ENCODE peak calls at places on chromosomes 1 and 21, in ten cellular contexts. B, E, C, G, K, J, H, F, A and T are unnamed samples. For H3K27me3, the result is how much of the 10 kb centered on the place peaks cover.

GRCh38 chr1:225890346-225891228 is 1.6 kb upstream of the LEFTY1 start:
- DNase-seq in G (no peak), K (no peak), J (no peak), C (no peak), H (no peak), F (no peak), E (peak), B (no peak), A (no peak), T (no peak)

GRCh38 chr1:226786550-226786949 is 47.5 kb upstream of the ITPKB start:
- DNase-seq in B (no peak), G (no peak), C (no peak), F (no peak), E (no peak), A (no peak), K (no peak), J (no peak), H (no peak), T (no peak)

GRCh38 chr1:116375884-116376733 is 3.1 kb downstream of the ATP1A1 start:
- DNase-seq in K (peak), E (peak), G (peak), B (peak), H (peak), A (peak), F (peak), C (peak), J (peak), T (peak)

GRCh38 chr1:149879556-149879955 is 19.8 kb upstream of the BOLA1 start:
- DNase-seq in G (no peak), K (no peak), B (no peak), J (no peak), A (no peak), H (no peak), E (no peak), F (no peak), C (no peak), T (no peak)

GRCh38 chr21:38796426-38796825 is 9.3 kb upstream of the ETS2 start:
- DNase-seq in J (no peak), E (peak), C (no peak), F (no peak), B (no peak), G (peak), K (no peak), H (no peak), A (no peak), T (no peak)

GRCh38 chr1:1462318-1462966 is 9.1 kb upstream of the ATAD3B start:
- DNase-seq in C (no peak), J (no peak), F (no peak), A (peak), G (no peak), K (no peak), B (no peak), H (no peak), E (peak), T (no peak)

GRCh38 chr1:22402336-22403053 is 49.2 kb upstream of the ZBTB40 start:
- DNase-seq in G (no peak), F (no peak), K (no peak), E (peak), C (no peak), B (no peak), H (no peak), A (no peak), J (no peak), T (no peak)

GRCh38 chr1:68112835-68113243 is 62.4 kb upstream of the DIRAS3 start:
- DNase-seq in G (peak), J (no peak), A (peak), B (no peak), H (no peak), K (no peak), F (no peak), C (no peak), E (peak), T (no peak)

GRCh38 chr1:105874621-105875020 is 1181.9 kb upstream of the PRMT6 start:
- DNase-seq in B (no peak), F (no peak), E (no peak), A (no peak), C (no peak), J (no peak), K (no peak), H (no peak), G (no peak), T (no peak)

GRCh38 chr1:52054496-52055065 is 410 bp downstream of the TXNDC12 start:
- DNase-seq in C (no peak), F (no peak), J (no peak), E (no peak), B (no peak), H (no peak), K (peak), G (no peak), A (no peak), T (no peak)

GRCh38 chr1:101026394-101026788 is 807 bp upstream of the DPH5 start:
- DNase-seq in A (no peak), F (no peak), G (no peak), K (no peak), E (no peak), H (no peak), J (no peak), C (no peak), B (no peak), T (no peak)

GRCh38 chr1:8424539-8425116 is 106.7 kb downstream of the SLC45A1 start:
- DNase-seq in B (peak), E (no peak), G (no peak), C (peak), H (no peak), F (peak), K (peak), A (peak), J (no peak), T (no peak)

GRCh38 chr21:45325206-45326168 is 37.8 kb upstream of the POFUT2 start:
- DNase-seq in E (no peak), F (peak), J (no peak), C (no peak), H (no peak), A (no peak), K (no peak), B (peak), G (no peak), T (no peak)

GRCh38 chr21:20698585-20698984 is 299.6 kb upstream of the NCAM2 start:
- DNase-seq in J (no peak), B (no peak), G (no peak), K (no peak), H (no peak), A (no peak), F (no peak), E (no peak), C (no peak), T (no peak)

GRCh38 chr1:27341525-27342252 is at the start of gene SYTL1:
- DNase-seq in C (peak), J (peak), K (peak), G (peak), E (peak), B (no peak), F (peak), H (no peak), A (peak), T (no peak)

GRCh38 chr1:89995595-89996397 is 886 bp downstream of the ZNF326 start:
- DNase-seq in C (no peak), E (peak), A (no peak), H (no peak), K (no peak), B (no peak), G (peak), J (no peak), F (no peak), T (no peak)

GRCh38 chr1:225442156-225442555 is 14.3 kb upstream of the LBR start:
- DNase-seq in F (no peak), C (no peak), E (no peak), G (no peak), J (no peak), K (no peak), H (no peak), A (no peak), B (no peak), T (no peak)

GRCh38 chr1:39268906-39269305 is 64.4 kb downstream of the MACF1 start:
- DNase-seq in G (no peak), H (no peak), F (no peak), E (peak), J (no peak), K (peak), C (no peak), B (no peak), A (peak), T (no peak)

GRCh38 chr1:29473167-29473855 is 237.0 kb downstream of the PTPRU start:
- DNase-seq in G (no peak), C (no peak), B (peak), E (no peak), A (no peak), J (no peak), F (no peak), K (no peak), H (no peak), T (no peak)
- H3K27me3 ChIP-seq in G (under half), C (under half), B (under half), E (under half), A (under half), J (under half), F (under half), K (under half), H (under half), T (under half)

DNA sequence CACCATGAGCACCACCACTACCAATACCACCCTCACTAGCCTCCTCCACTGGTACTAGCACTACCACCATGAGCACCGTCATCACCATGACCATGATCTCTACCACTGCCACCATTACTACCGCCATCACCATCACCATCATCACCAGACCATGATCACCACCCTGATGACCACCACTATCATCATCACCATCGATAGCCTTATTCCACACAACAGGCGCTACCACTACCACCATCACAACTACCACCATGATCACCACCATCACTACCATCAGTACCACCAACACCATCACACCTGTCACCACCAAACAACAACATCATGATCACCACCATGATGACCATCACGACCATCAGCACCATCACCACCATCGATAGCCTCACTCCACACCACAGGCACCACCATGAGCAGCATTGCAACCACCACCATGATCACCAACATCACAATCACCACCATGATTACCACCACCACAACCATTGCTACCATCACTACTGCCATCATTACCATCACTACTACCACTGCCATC is 56.6 kb upstream of the CASZ1 start:
- DNase-seq in C (no peak), B (no peak), K (no peak), F (no peak), J (no peak), H (no peak), A (no peak), E (no peak), G (no peak), T (no peak)
- H3K27me3 ChIP-seq in C (under half), B (under half), K (under half), F (under half), J (under half), H (under half), A (under half), E (under half), G (under half), T (under half)

GRCh38 chr1:110170726-110171125 is 20.4 kb downstream of the SLC6A17 start:
- DNase-seq in F (no peak), G (no peak), C (no peak), H (no peak), K (no peak), A (no peak), E (no peak), B (no peak), J (no peak), T (no peak)

GRCh38 chr1:110164951-110165350 is 14.7 kb downstream of the SLC6A17 start:
- DNase-seq in G (no peak), A (no peak), H (no peak), K (no peak), E (no peak), C (no peak), B (no peak), J (no peak), F (no peak), T (no peak)

GRCh38 chr1:110163591-110163990 is 13.3 kb downstream of the SLC6A17 start:
- DNase-seq in K (no peak), C (no peak), E (no peak), H (no peak), A (no peak), B (peak), J (no peak), G (no peak), F (no peak), T (no peak)

GRCh38 chr1:110165761-110166231 is 15.5 kb downstream of the SLC6A17 start:
- DNase-seq in E (no peak), A (no peak), G (no peak), H (no peak), C (no peak), B (no peak), F (no peak), J (no peak), K (no peak), T (no peak)

DNA sequence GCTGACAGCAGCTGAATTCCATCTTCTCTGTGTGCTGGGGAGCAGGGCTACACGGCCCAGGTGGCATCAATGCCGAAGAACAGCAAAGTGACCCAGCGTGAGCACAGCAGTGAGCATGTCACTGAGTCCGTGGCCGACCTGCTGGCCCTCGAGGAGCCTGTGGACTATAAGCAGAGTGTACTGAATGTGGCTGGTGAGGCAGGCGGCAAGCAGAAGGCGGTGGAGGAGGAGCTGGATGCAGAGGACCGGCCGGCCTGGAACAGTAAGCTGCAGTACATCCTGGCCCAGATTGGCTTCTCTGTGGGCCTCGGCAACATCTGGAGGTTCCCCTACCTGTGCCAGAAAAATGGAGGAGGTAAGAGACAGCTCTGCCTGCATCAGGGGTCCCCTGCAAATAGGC is 16.6 kb downstream of the SLC6A17 start:
- DNase-seq in G (no peak), K (no peak), A (no peak), H (no peak), E (no peak), C (no peak), J (no peak), B (no peak), F (no peak), T (no peak)
- H3K27me3 ChIP-seq in G (under half), K (under half), A (under half), H (under half), E (under half), C (under half), J (under half), B (under half), F (under half), T (under half)

GRCh38 chr1:15031251-15031930 is 122.2 kb upstream of the TMEM51 start:
- DNase-seq in C (no peak), A (no peak), J (no peak), E (peak), G (peak), H (no peak), B (no peak), K (no peak), F (no peak), T (no peak)

GRCh38 chr1:15035236-15035635 is 118.3 kb upstream of the TMEM51 start:
- DNase-seq in E (no peak), H (no peak), F (no peak), C (no peak), J (no peak), A (no peak), K (no peak), B (no peak), G (no peak), T (no peak)

GRCh38 chr1:15036101-15036500 is 117.4 kb upstream of the TMEM51 start:
- DNase-seq in B (no peak), G (no peak), J (no peak), E (no peak), C (no peak), H (no peak), A (no peak), K (no peak), F (no peak), T (no peak)

GRCh38 chr1:15033264-15033663 is 120.3 kb upstream of the TMEM51 start:
- DNase-seq in B (no peak), J (no peak), F (no peak), H (no peak), A (peak), G (peak), E (peak), C (no peak), K (no peak), T (no peak)

DNA sequence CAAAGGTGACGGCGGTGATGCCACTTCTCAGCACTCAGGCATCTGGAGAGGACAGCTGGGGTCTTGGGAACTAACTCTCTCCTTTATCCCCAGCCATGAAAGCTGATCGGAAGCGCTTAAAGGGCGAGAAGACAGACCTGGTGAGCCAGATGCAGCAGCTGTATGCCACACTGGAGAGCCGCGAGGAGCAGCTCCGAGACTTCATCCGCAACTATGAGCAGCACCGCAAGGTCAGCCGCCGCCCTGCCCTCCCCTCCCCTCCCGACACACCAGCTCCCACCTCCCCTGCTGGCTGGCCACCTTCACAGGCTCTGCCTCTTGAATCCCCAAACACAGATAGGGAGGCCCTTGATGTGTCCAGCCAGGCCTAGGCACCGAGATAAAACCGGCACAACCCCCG is 118.9 kb upstream of the TMEM51 start:
- DNase-seq in C (no peak), B (no peak), H (no peak), A (no peak), J (no peak), F (no peak), K (no peak), G (no peak), E (no peak), T (no peak)
- H3K27me3 ChIP-seq in C (under half), B (under half), H (under half), A (under half), J (under half), F (under half), K (under half), G (under half), E (under half), T (under half)

DNA sequence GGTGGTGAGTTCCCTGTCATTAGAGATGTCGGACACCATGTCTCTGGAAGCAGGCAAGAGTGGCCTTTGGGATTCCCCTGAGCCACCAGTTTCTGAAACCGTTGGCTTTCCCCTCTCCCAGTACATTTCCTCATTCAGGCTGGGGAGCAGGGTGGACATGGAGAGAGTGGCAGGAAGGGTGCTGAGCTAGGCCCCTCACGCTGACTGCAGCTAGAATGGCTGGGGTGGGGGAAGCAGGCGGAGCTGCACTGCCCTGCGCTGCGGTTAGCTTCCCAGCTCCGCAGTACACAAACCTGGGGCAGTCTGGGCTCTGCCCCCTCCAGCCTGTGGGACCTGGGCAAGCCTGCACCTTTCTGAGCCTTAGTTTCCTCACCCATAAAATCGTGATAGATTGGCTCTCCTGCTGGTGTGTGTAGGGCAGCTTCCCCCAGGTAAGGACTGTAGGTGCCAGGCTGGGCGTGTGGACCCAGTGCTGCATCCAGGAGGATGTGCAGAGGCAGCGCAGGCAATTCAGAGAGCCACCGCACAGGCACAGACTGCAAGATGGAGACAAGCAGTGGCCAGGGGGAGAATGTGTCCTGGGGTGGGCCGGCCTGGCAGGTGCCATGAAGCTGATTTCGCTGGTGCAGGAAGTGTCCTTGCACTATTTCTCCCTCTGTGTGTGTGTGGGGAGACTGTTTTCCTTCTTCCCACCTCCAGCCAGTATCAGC is 3.0 kb downstream of the PLA2G2F start:
- DNase-seq in B (peak), H (no peak), K (no peak), E (no peak), C (no peak), J (no peak), G (no peak), A (no peak), F (no peak), T (no peak)
- H3K27me3 ChIP-seq in B (under half), H (under half), K (under half), E (under half), C (under half), J (under half), G (under half), A (under half), F (under half), T (under half)

GRCh38 chr1:230725256-230726012 is 11.5 kb upstream of the AGT start:
- DNase-seq in A (no peak), B (no peak), F (no peak), G (no peak), J (no peak), H (no peak), C (no peak), K (no peak), E (no peak), T (no peak)

GRCh38 chr1:230735447-230735846 is 11.7 kb upstream of the CAPN9 start:
- DNase-seq in G (no peak), K (peak), J (no peak), A (peak), B (no peak), F (no peak), E (no peak), C (no peak), H (no peak), T (no peak)

GRCh38 chr1:230728710-230729392 is 14.9 kb upstream of the AGT start:
- DNase-seq in A (no peak), H (no peak), E (no peak), J (no peak), G (no peak), C (no peak), B (no peak), F (no peak), K (no peak), T (no peak)

GRCh38 chr1:230730979-230731378 is 16.2 kb upstream of the CAPN9 start:
- DNase-seq in F (no peak), A (no peak), B (no peak), G (no peak), K (no peak), J (no peak), E (no peak), H (no peak), C (no peak), T (no peak)
- H3K27me3 ChIP-seq in F (under half), A (under half), B (under half), G (under half), K (under half), J (under half), E (under half), H (under half), C (under half), T (under half)

DNA sequence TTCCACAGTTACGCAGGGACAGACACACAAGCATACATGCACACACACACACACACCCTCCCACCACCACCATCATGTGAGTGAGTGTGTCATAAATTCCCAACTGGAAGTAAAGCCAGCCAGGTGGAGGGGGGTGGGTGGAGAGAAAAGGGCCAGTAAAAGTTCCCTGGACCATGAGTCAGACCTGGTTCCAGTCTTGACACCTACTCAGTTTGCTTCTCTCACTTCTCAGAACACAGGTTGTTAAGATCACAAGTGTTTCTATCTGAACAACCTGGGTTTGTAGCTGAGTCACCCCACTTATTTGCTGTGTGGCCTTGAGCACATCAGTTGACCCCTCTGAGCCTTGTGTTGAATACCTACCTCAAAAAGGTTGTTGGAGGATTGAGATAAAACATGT is 9.6 kb downstream of the EPHA10 start:
- DNase-seq in E (no peak), H (no peak), A (peak), G (no peak), F (no peak), B (no peak), C (no peak), J (no peak), K (peak), T (no peak)
- H3K27me3 ChIP-seq in E (half or more), H (half or more), A (under half), G (half or more), F (under half), B (half or more), C (under half), J (half or more), K (half or more), T (under half)

GRCh38 chr1:206513312-206514111 is 6.2 kb downstream of the RASSF5 start:
- DNase-seq in H (peak), B (peak), J (no peak), K (peak), G (peak), F (no peak), A (peak), C (no peak), E (peak), T (no peak)
- H3K27me3 ChIP-seq in H (under half), B (under half), J (under half), K (under half), G (under half), F (under half), A (under half), C (under half), E (under half), T (under half)

GRCh38 chr1:85202864-85203255 is 2.0 kb upstream of the SYDE2 start:
- DNase-seq in C (no peak), B (no peak), A (no peak), J (no peak), H (no peak), E (no peak), F (no peak), G (no peak), K (no peak), T (no peak)
- H3K27me3 ChIP-seq in C (under half), B (under half), A (under half), J (under half), H (under half), E (under half), F (under half), G (under half), K (under half), T (under half)